ENCODE peak calls at places on chromosomes 5 and 9, in seven cellular contexts. H is AG09309, L is AG10803, C is coronary artery, O is AG04450, B is Caco-2, Q is Peyer's patch. Z is an unnamed sample.
A peak's percentile ranks its signal among the peaks of the same experiment; 100 is the strongest.

GRCh38 chr9:96853711-96854072 is 622 bp downstream of the ZNF782 start:
- DNase-seq in H (no peak), L (no peak), C (no peak), O (no peak), B (no peak), Q (no peak), Z (no peak)

GRCh38 chr9:135489188-135489918 is 9.8 kb downstream of the PPP1R26 start:
- DNase-seq in H (no peak), L (no peak), C (no peak), O (no peak), B (no peak), Q (no peak), Z (no peak)

GRCh38 chr5:73454379-73455036 is 5.9 kb upstream of the FOXD1 start:
- DNase-seq in H (no peak), L (no peak), C (no peak), O (no peak), B (peak; percentile 81), Q (peak; percentile 77), Z (peak; percentile 85)

GRCh38 chr9:137956688-137957385 is 79.3 kb downstream of the CACNA1B start:
- DNase-seq in H (no peak), L (no peak), C (no peak), O (no peak), B (no peak), Q (peak; percentile 35), Z (no peak)

GRCh38 chr5:62083247-62083646 is 222.8 kb upstream of the KIF2A start:
- DNase-seq in H (no peak), L (no peak), C (no peak), O (no peak), B (no peak), Q (no peak), Z (no peak)

GRCh38 chr9:114674798-114675554 is 7.0 kb downstream of the TEX48 start:
- DNase-seq in H (no peak), L (no peak), C (no peak), O (no peak), B (no peak), Q (no peak), Z (peak; percentile 45)

GRCh38 chr9:137970686-137971476 is 93.3 kb downstream of the CACNA1B start:
- DNase-seq in H (no peak), L (no peak), C (peak; percentile 49), O (no peak), B (peak; percentile 23), Q (peak; percentile 36), Z (no peak)

GRCh38 chr5:16453609-16454008 is 12.0 kb downstream of the ZNF622 start:
- DNase-seq in H (no peak), L (no peak), C (no peak), O (no peak), B (no peak), Q (no peak), Z (no peak)

GRCh38 chr9:70262948-70263347 is 4.2 kb downstream of the SMC5 start:
- DNase-seq in H (no peak), L (no peak), C (no peak), O (no peak), B (no peak), Q (no peak), Z (no peak)

GRCh38 chr5:140239939-140240700 is 62.8 kb downstream of the PFDN1 start:
- DNase-seq in H (no peak), L (peak; percentile 57), C (no peak), O (no peak), B (peak; percentile 64), Q (peak; percentile 79), Z (peak; percentile 74)

GRCh38 chr5:5770825-5771224 is 348.3 kb downstream of the ICE1 start:
- DNase-seq in H (no peak), L (no peak), C (no peak), O (no peak), B (no peak), Q (no peak), Z (no peak)

GRCh38 chr5:179223528-179223927 is 121.7 kb downstream of the ADAMTS2 start:
- DNase-seq in H (no peak), L (no peak), C (no peak), O (no peak), B (no peak), Q (no peak), Z (no peak)

GRCh38 chr5:179221196-179221876 is 123.9 kb downstream of the ADAMTS2 start:
- DNase-seq in H (no peak), L (no peak), C (no peak), O (no peak), B (no peak), Q (no peak), Z (no peak)

GRCh38 chr5:179223961-179224360 is 121.3 kb downstream of the ADAMTS2 start:
- DNase-seq in H (no peak), L (no peak), C (no peak), O (no peak), B (peak; percentile 12), Q (peak; percentile 15), Z (no peak)

GRCh38 chr5:179221877-179222220 is 123.4 kb downstream of the ADAMTS2 start:
- DNase-seq in H (no peak), L (no peak), C (no peak), O (no peak), B (no peak), Q (no peak), Z (no peak)

DNA sequence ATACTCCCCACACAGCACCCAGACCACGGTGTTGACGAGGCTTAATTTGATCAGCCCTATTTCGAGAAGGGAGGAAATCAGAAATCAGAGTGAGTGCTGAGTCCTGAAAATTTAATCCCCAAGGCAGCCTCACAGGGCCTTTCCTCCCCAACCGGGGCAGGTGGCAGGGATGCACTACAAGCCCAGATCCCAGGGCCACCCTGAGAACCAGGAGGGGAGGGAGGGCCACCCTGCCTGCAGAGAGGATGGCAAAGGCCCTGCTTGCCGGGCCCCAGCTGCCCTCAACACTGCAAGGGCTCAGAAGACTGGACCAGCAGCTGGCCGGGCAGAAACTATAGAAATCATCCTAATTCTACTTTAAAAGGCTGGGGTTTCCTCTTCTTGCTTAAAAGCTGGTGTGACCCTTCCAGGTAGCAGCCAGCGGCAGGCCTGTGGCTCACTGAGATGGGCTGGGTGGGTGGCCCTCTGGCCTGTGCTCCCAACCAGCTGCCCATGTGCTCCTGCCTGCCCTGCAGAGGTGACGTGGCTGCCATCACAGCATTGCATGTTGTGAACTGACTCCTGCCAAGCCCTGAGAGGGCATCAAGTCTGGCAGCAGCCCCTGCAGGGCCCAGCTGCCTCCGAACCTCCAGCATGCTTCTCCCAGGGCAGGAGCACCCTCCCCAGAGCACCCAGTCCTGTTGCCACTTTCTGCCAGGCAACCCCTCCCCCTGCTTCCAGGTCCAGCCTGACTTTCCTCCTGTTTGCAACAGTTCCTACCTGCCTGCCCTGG is 122.8 kb downstream of the ADAMTS2 start:
- DNase-seq in H (no peak), L (no peak), C (no peak), O (no peak), B (peak; percentile 20), Q (no peak), Z (no peak)
- TF ChIP-seq CTCF in H (no peak), L (no peak), C (no peak), O (no peak), B (no peak), Q (no peak), Z (no peak)

GRCh38 chr5:168881427-168882149 is 302.4 kb upstream of the PANK3 start:
- DNase-seq in H (no peak), L (no peak), C (no peak), O (no peak), B (no peak), Q (no peak), Z (no peak)
- TF ChIP-seq CTCF in H (no peak), L (no peak), C (no peak), O (no peak), B (no peak), Q (no peak), Z (no peak)

DNA sequence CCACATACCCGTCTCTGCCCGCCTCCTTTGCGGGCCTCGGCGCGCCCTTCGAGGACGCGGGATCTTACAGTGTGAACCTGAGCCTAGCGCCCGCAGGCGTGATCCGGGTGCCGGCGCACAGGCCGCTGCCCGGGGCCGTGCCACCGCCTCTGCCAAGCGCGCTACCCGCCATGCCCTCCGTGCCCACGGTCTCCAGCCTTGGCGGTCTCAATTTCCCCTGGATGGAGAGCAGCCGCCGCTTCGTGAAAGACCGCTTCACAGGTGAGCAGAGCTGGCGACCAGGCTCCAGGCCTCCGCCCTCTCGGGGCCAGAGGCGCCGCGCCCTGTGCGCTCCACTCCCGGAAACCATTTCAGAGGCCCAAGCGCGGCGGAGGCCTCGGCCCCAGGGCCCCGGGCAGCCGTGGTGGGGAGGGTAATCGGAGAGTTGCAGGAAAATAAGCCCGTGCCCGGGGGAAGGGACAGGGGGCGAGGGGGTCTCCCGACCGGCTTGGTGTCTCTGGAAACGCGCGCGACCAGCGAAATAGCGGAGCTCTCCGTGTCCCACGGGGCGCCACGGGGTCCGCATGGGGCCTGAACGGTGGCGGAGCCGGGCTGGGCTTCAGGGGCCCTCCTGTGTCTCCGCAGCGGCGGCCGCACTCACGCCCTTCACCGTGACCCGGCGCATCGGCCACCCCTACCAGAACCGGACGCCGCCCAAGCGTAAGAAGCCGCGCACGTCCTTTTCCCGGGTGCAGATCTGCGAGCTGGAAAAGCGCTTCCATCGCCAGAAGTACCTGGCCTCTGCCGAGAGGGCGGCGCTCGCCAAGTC is 682 bp downstream of the TLX3 start:
- DNase-seq in H (no peak), L (no peak), C (peak; percentile 56), O (no peak), B (no peak), Q (no peak), Z (no peak)
- TF ChIP-seq CTCF in H (no peak), L (peak; percentile 38), C (no peak), O (peak; percentile 41), B (no peak), Q (no peak), Z (no peak)

GRCh38 chr5:7770436-7770835 is 80.5 kb downstream of the CFAP90 start:
- DNase-seq in H (no peak), L (no peak), C (no peak), O (no peak), B (no peak), Q (no peak), Z (no peak)
- TF ChIP-seq CTCF in H (no peak), L (no peak), C (no peak), O (no peak), B (no peak), Q (no peak), Z (no peak)

DNA sequence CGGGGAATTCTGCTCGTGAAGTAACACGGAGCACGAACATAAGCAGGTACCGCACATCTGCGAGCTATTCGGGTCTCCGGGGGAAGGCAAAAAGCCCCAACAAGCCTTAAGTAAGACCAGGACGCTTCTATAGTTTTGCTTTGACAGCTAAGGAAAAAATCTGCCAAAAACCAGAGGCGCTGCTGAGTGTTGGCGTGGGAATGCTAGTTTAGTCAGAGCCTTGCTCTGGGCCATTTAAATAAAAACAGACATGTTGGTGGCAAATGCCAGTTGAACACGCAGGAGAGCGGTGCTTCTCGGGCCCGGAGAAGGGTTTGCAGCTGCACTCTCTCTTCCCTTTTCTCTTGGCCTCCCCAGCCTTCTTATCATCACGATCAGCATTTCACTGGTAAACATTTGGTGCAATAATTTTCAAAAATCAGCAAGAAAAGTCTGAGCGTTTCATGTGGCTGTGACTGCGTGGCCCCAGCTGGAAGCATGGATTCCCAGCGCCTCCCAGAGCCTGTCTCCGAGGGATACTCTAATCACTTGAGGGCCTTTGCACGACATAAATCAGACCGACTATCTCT is 6.4 kb upstream of the NOTCH1 start:
- DNase-seq in H (peak; percentile 63), L (peak; percentile 95), C (no peak), O (peak; percentile 32), B (no peak), Q (peak; percentile 65), Z (peak; percentile 59)
- TF ChIP-seq CTCF in H (peak; percentile 5), L (peak; percentile 16), C (no peak), O (no peak), B (no peak), Q (no peak), Z (no peak)

DNA sequence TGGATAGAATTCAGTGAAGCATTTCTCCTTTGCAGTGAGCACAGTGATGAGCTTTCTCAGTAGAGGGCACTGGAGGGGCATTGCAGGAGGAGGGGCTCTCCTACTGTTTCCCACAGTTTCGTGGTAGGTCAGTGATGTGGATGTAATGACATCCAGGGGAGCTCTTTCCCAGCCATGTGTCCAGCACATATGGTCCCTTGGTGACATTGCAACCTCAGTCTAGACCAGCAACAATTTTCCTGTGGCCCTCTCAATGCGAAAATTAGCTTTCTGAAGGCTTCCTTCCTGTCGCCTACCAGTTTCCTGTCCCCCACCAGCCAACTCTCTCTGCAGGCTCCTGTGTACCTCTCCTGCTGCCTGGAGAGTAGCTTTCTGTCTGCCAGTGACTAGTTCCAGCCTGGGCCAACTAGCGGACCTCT is 6.9 kb upstream of the PDCL start:
- DNase-seq in H (no peak), L (no peak), C (no peak), O (no peak), B (no peak), Q (no peak), Z (no peak)
- TF ChIP-seq CTCF in H (no peak), L (no peak), C (no peak), O (peak; percentile 15), B (no peak), Q (no peak), Z (no peak)